ENCODE peak calls at places on chromosomes 2 and 18, in ten cellular contexts. H is right cardiac atrium, V is right lobe of liver, L is IMR-90, D is GM23248, F is HepG2, A is astrocyte, S is fibroblast of lung, C is A549, R is PC-9. I is an unnamed sample. For H3K9me3 and H3K4me1, the result is how much of the 10 kb centered on the place peaks cover.

GRCh38 chr2:201536046-201536445 is 84.5 kb downstream of the STRADB start:
- DNase-seq in H (no peak), V (no peak), L (no peak), D (no peak), F (no peak), A (no peak), S (no peak), C (no peak), R (no peak), I (no peak)

GRCh38 chr2:31967790-31968189 is 43.0 kb downstream of the MEMO1 start:
- DNase-seq in H (no peak), V (no peak), L (peak), D (no peak), F (no peak), A (no peak), S (no peak), C (no peak), R (no peak), I (peak)

GRCh38 chr18:12963069-12963468 is 15.3 kb downstream of the SEH1L start:
- DNase-seq in H (no peak), V (no peak), L (peak), D (no peak), F (no peak), A (no peak), S (no peak), C (no peak), R (no peak), I (no peak)

GRCh38 chr2:10329880-10330699 is 27.4 kb downstream of the HPCAL1 start:
- DNase-seq in H (no peak), V (no peak), L (peak), D (peak), F (peak), A (peak), S (peak), C (peak), R (peak), I (peak)

GRCh38 chr18:24837065-24837464 is 376.6 kb downstream of the HRH4 start:
- DNase-seq in H (no peak), V (no peak), L (peak), D (peak), F (no peak), A (peak), S (peak), C (no peak), R (no peak), I (peak)

GRCh38 chr18:13612111-13612997 is 114.0 kb downstream of the FAM210A start:
- DNase-seq in H (no peak), V (no peak), L (no peak), D (peak), F (no peak), A (no peak), S (no peak), C (no peak), R (no peak), I (no peak)

GRCh38 chr18:62989195-62989594 is 273.9 kb downstream of the PHLPP1 start:
- DNase-seq in H (no peak), V (no peak), L (no peak), D (no peak), F (no peak), A (no peak), S (no peak), C (no peak), R (no peak), I (no peak)

GRCh38 chr2:209239585-209239938 is 184.3 kb upstream of the MAP2 start:
- DNase-seq in H (no peak), V (no peak), L (no peak), D (no peak), F (no peak), A (no peak), S (no peak), C (no peak), R (no peak), I (no peak)

GRCh38 chr2:101337877-101338276 is 29.4 kb upstream of the RNF149 start:
- DNase-seq in H (no peak), V (no peak), L (peak), D (peak), F (no peak), A (peak), S (peak), C (no peak), R (no peak), I (peak)

GRCh38 chr2:212770240-212770639 is 231.6 kb upstream of the ERBB4 start:
- DNase-seq in H (no peak), V (no peak), L (no peak), D (peak), F (no peak), A (no peak), S (no peak), C (no peak), R (no peak), I (no peak)

GRCh38 chr2:61993422-61994024 is 88.0 kb downstream of the COMMD1 start:
- DNase-seq in H (no peak), V (no peak), L (peak), D (peak), F (peak), A (peak), S (peak), C (peak), R (peak), I (peak)

GRCh38 chr18:78856569-78857200 is 122.9 kb upstream of the SALL3 start:
- DNase-seq in H (no peak), V (no peak), L (no peak), D (no peak), F (no peak), A (no peak), S (no peak), C (no peak), R (no peak), I (no peak)

GRCh38 chr2:24304098-24304497 is 56.2 kb downstream of the ITSN2 start:
- DNase-seq in H (peak), V (peak), L (peak), D (peak), F (peak), A (peak), S (peak), C (no peak), R (no peak), I (peak)

GRCh38 chr2:126782648-126783047 is 116.0 kb upstream of the TEX51 start:
- DNase-seq in H (no peak), V (no peak), L (no peak), D (no peak), F (no peak), A (no peak), S (no peak), C (no peak), R (no peak), I (no peak)

GRCh38 chr2:110679337-110679707 is 1.5 kb upstream of the BUB1 start:
- DNase-seq in H (peak), V (no peak), L (no peak), D (peak), F (no peak), A (peak), S (peak), C (no peak), R (no peak), I (peak)

GRCh38 chr2:223532712-223533111 is 69.4 kb downstream of the SCG2 start:
- DNase-seq in H (no peak), V (no peak), L (no peak), D (no peak), F (no peak), A (no peak), S (no peak), C (no peak), R (no peak), I (no peak)

GRCh38 chr2:151716721-151717120 is 17.6 kb downstream of the NEB start:
- DNase-seq in H (no peak), V (no peak), L (no peak), D (peak), F (no peak), A (peak), S (peak), C (no peak), R (no peak), I (peak)

GRCh38 chr2:54084600-54084999 is 30.8 kb upstream of the ACYP2 start:
- DNase-seq in H (no peak), V (no peak), L (peak), D (peak), F (no peak), A (no peak), S (peak), C (no peak), R (no peak), I (peak)

GRCh38 chr18:56168049-56168781 is 470.2 kb downstream of the TXNL1 start:
- DNase-seq in H (peak), V (no peak), L (peak), D (peak), F (no peak), A (peak), S (peak), C (no peak), R (no peak), I (peak)

GRCh38 chr2:37923308-37924055 is 1.6 kb upstream of the RMDN2 start:
- DNase-seq in H (no peak), V (no peak), L (no peak), D (no peak), F (peak), A (no peak), S (no peak), C (no peak), R (no peak), I (no peak)

GRCh38 chr2:56034258-56034657 is 110.7 kb upstream of the EFEMP1 start:
- DNase-seq in H (no peak), V (no peak), L (no peak), D (peak), F (no peak), A (no peak), S (no peak), C (no peak), R (no peak), I (no peak)

GRCh38 chr2:170196962-170197361 is 19.0 kb downstream of the MYO3B start:
- DNase-seq in H (no peak), V (no peak), L (no peak), D (no peak), F (no peak), A (no peak), S (no peak), C (no peak), R (no peak), I (no peak)

GRCh38 chr2:170189757-170190156 is 11.8 kb downstream of the MYO3B start:
- DNase-seq in H (no peak), V (no peak), L (no peak), D (no peak), F (no peak), A (no peak), S (no peak), C (no peak), R (no peak), I (no peak)

GRCh38 chr2:170190172-170190571 is 12.2 kb downstream of the MYO3B start:
- DNase-seq in H (no peak), V (no peak), L (no peak), D (no peak), F (no peak), A (no peak), S (no peak), C (no peak), R (no peak), I (no peak)

GRCh38 chr2:170185319-170185718 is 7.4 kb downstream of the MYO3B start:
- DNase-seq in H (no peak), V (no peak), L (no peak), D (no peak), F (no peak), A (no peak), S (no peak), C (no peak), R (no peak), I (no peak)

GRCh38 chr2:170191166-170191872 is 13.4 kb downstream of the MYO3B start:
- DNase-seq in H (no peak), V (no peak), L (no peak), D (no peak), F (no peak), A (no peak), S (no peak), C (no peak), R (no peak), I (no peak)
- H3K9me3 ChIP-seq in H (under half), V (under half), L (under half), D (under half), F (under half), A (under half), S (under half), C (under half), R (under half), I (under half)

GRCh38 chr2:71072492-71072891 is 4.0 kb downstream of the NAGK start:
- DNase-seq in H (peak), V (no peak), L (no peak), D (no peak), F (no peak), A (no peak), S (no peak), C (no peak), R (no peak), I (no peak)

GRCh38 chr2:71070294-71071025 is 2.0 kb downstream of the NAGK start:
- DNase-seq in H (peak), V (no peak), L (peak), D (peak), F (peak), A (no peak), S (peak), C (peak), R (no peak), I (peak)

GRCh38 chr2:71069376-71069775 is 928 bp downstream of the NAGK start:
- DNase-seq in H (no peak), V (no peak), L (peak), D (peak), F (no peak), A (peak), S (peak), C (no peak), R (no peak), I (peak)

GRCh38 chr2:71073475-71073874 is 5.0 kb downstream of the NAGK start:
- DNase-seq in H (no peak), V (no peak), L (no peak), D (no peak), F (no peak), A (no peak), S (no peak), C (no peak), R (no peak), I (no peak)

GRCh38 chr2:71071681-71072398 is 3.4 kb downstream of the NAGK start:
- DNase-seq in H (peak), V (peak), L (no peak), D (no peak), F (no peak), A (no peak), S (no peak), C (no peak), R (no peak), I (no peak)
- H3K4me1 ChIP-seq in H (under half), V (under half), L (under half), D (under half), F (under half), A (under half), S (under half), C (under half), R (under half), I (under half)

DNA sequence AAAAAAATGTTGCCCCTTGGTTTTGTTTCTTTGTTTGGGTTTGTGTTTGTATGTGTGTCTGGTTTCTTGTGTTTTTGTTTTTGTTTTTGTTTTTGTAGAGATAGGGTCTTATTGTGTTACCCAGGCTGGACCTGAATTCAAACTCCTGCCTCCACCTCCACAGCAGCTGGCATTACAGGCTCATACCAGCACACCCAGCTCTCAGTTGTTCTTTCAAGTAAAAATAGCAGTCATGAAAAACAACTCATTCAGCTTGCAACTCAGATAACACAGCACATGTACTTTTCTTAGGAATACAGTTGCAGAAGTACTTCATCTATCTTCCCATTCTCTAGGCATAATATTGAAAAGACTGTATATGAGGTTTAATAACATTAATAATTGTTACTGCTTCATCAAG is 37.0 kb downstream of the ZC3H8 start:
- DNase-seq in H (no peak), V (no peak), L (no peak), D (no peak), F (no peak), A (no peak), S (no peak), C (no peak), R (no peak), I (no peak)
- H3K9me3 ChIP-seq in H (under half), V (under half), L (under half), D (under half), F (under half), A (under half), S (under half), C (under half), R (under half), I (under half)

DNA sequence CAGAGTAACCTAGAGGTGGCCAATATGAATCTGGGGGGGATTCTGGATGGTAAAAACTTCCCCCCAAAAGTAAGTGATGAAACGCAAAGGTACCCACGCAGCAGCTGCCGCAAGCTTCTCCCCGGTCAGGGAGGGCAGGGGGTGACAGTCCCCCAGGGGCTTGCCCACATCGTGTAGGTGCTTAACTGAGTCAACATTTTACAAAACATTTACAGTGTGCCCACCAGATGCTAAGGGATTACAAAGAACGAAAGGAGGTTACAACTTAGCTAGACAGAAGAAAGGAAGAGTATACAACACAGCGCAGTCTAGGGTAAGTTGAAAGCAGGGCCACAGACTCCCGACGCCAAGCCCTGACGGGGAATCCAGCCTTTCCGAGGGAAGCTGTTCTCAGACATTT is 45.6 kb downstream of the LPIN2 start:
- DNase-seq in H (no peak), V (no peak), L (no peak), D (no peak), F (no peak), A (no peak), S (no peak), C (no peak), R (no peak), I (no peak)
- H3K4me1 ChIP-seq in H (under half), V (half or more), L (under half), D (under half), F (half or more), A (under half), S (under half), C (under half), R (under half), I (under half)

GRCh38 chr2:83081835-83082522 is 1377.1 kb downstream of the SUCLG1 start:
- DNase-seq in H (no peak), V (no peak), L (peak), D (peak), F (peak), A (peak), S (peak), C (no peak), R (no peak), I (peak)

DNA sequence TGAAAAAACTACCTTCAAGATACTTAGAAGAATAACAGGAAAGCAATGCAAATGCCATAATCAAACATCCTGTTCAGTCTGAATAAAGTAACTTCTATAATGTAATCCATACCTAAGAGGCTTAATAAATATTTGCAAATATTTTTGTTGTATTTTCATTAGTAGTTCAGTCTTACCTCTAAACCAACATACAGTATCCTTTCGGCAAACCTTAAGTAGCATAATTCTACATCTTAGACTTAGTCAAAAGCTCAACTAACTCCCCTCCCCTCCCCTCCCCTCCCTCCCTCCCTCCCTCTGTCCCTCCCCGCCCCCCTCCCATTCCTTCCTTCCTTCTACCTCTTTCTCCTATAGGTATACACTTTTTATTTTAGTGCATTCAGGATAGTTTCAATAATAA is 1373.2 kb downstream of the SUCLG1 start:
- DNase-seq in H (no peak), V (no peak), L (no peak), D (no peak), F (no peak), A (no peak), S (no peak), C (no peak), R (no peak), I (no peak)
- H3K9me3 ChIP-seq in H (under half), V (under half), L (under half), D (under half), F (half or more), A (under half), S (under half), C (under half), R (under half), I (under half)

DNA sequence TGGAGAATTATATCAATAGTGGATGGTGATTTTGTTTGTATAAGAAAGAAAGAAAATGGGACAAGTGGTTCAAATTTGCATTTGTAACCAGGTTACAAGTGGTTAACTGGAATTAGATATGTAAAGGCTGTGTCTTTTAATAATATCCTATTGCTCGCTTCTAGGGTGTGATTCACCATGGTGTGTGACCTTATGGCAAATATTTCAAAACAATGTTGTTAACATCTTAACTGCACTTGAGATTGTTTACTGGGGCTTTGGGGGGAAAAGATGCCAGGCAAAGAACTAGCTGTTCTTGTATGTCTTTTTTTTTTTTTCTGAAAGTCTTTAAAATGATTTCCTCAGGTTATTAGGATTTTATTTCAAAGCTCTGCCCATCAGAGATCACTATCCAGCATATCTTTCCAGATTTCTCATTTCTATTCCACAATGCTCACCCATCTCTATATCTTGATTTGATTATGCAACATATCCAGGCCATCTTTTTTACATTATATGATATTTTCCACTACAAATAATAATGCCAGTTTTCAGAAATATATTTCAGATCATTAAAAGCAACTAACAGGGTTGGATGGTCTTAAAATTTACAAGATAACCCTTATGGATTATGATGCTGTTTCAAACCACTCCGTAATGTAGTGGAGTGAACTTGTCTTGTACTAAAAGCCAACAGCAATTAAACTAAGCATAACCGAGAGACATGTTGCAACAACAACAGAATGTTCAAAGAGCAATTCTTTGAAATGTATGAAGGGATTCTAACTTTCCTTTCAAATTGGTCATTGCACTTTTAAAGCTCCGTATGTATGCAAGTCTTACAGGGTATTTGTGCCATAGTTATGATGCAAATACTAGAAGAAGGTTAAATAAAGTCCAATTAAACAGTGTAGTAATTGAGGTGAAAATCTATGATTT is 341.5 kb upstream of the ETAA1 start:
- DNase-seq in H (no peak), V (no peak), L (peak), D (peak), F (peak), A (no peak), S (no peak), C (no peak), R (no peak), I (peak)
- H3K4me1 ChIP-seq in H (under half), V (under half), L (under half), D (under half), F (under half), A (under half), S (under half), C (under half), R (under half), I (under half)